ENCODE peak calls at places on chromosomes 1 and 21, in four cellular contexts. V is right lobe of liver, T is hepatocyte, J is neuronal stem cell. K is an unnamed sample. For H3K4me1, the result is how much of the 10 kb centered on the place peaks cover.

GRCh38 chr1:4711944-4712343 is 57.5 kb downstream of the AJAP1 start:
- DNase-seq in V (no peak), T (no peak), J (no peak), K (no peak)

GRCh38 chr21:42980312-42980958 is 6.1 kb downstream of the PKNOX1 start:
- DNase-seq in V (no peak), T (no peak), J (no peak), K (no peak)

GRCh38 chr1:203797948-203798347 is 2.5 kb downstream of the ZBED6 start:
- DNase-seq in V (no peak), T (peak), J (no peak), K (no peak)

GRCh38 chr1:180255538-180256352 is 25.7 kb downstream of the LHX4 start:
- DNase-seq in V (no peak), T (no peak), J (no peak), K (no peak)

GRCh38 chr1:57272150-57272549 is 151.7 kb downstream of the DAB1 start:
- DNase-seq in V (no peak), T (no peak), J (no peak), K (no peak)

GRCh38 chr1:228314658-228315483 is 91.8 kb downstream of the TRIM11 start:
- DNase-seq in V (no peak), T (no peak), J (no peak), K (no peak)

GRCh38 chr1:171965802-171966201 is 124.5 kb downstream of the DNM3 start:
- DNase-seq in V (no peak), T (no peak), J (no peak), K (no peak)

GRCh38 chr1:98906361-98906760 is 98.3 kb downstream of the PLPPR5 start:
- DNase-seq in V (no peak), T (no peak), J (no peak), K (no peak)

GRCh38 chr1:27993241-27993640 is 33.5 kb downstream of the XKR8 start:
- DNase-seq in V (no peak), T (no peak), J (no peak), K (no peak)

GRCh38 chr1:84000196-84000885 is 1.4 kb upstream of the TTLL7 start:
- DNase-seq in V (no peak), T (no peak), J (no peak), K (no peak)

GRCh38 chr1:1059494-1060280 is 14.4 kb downstream of the RNF223 start:
- DNase-seq in V (peak), T (peak), J (peak), K (peak)

GRCh38 chr1:241063281-241063680 is 293.7 kb downstream of the RGS7 start:
- DNase-seq in V (no peak), T (no peak), J (no peak), K (no peak)

GRCh38 chr1:224744521-224744920 is 128.4 kb downstream of the CNIH3 start:
- DNase-seq in V (no peak), T (no peak), J (no peak), K (no peak)

GRCh38 chr1:6098303-6099215 is 52.9 kb downstream of the KCNAB2 start:
- DNase-seq in V (peak), T (no peak), J (no peak), K (no peak)

GRCh38 chr1:218785928-218786327 is 387.8 kb upstream of the LYPLAL1 start:
- DNase-seq in V (no peak), T (no peak), J (no peak), K (no peak)

GRCh38 chr1:197590687-197591086 is 184.6 kb downstream of the DENND1B start:
- DNase-seq in V (no peak), T (no peak), J (no peak), K (no peak)

GRCh38 chr1:210653771-210654170 is 325.1 kb downstream of the HHAT start:
- DNase-seq in V (no peak), T (no peak), J (peak), K (no peak)

GRCh38 chr1:22166439-22166838 is 23.5 kb upstream of the WNT4 start:
- DNase-seq in V (no peak), T (no peak), J (no peak), K (no peak)

GRCh38 chr21:34743285-34743684 is 74.5 kb downstream of the CLIC6 start:
- DNase-seq in V (no peak), T (no peak), J (no peak), K (no peak)

GRCh38 chr1:163205513-163205912 is 2.8 kb upstream of the RGS5 start:
- DNase-seq in V (no peak), T (no peak), J (no peak), K (no peak)

GRCh38 chr1:100065183-100065968 is 67.4 kb downstream of the SASS6 start:
- DNase-seq in V (no peak), T (no peak), J (no peak), K (no peak)

GRCh38 chr1:8871539-8871935 is 6.9 kb downstream of the ENO1 start:
- DNase-seq in V (no peak), T (peak), J (no peak), K (no peak)

GRCh38 chr1:8870605-8871538 is 7.6 kb downstream of the ENO1 start:
- DNase-seq in V (no peak), T (peak), J (no peak), K (no peak)

GRCh38 chr1:8873001-8873400 is 5.5 kb downstream of the ENO1 start:
- DNase-seq in V (no peak), T (no peak), J (no peak), K (no peak)

GRCh38 chr1:8873506-8874229 is 4.8 kb downstream of the ENO1 start:
- DNase-seq in V (peak), T (peak), J (no peak), K (peak)

GRCh38 chr1:8871965-8872399 is 6.5 kb downstream of the ENO1 start:
- DNase-seq in V (no peak), T (no peak), J (no peak), K (no peak)
- H3K4me3 ChIP-seq in V (no peak), T (no peak), J (no peak), K (no peak)

DNA sequence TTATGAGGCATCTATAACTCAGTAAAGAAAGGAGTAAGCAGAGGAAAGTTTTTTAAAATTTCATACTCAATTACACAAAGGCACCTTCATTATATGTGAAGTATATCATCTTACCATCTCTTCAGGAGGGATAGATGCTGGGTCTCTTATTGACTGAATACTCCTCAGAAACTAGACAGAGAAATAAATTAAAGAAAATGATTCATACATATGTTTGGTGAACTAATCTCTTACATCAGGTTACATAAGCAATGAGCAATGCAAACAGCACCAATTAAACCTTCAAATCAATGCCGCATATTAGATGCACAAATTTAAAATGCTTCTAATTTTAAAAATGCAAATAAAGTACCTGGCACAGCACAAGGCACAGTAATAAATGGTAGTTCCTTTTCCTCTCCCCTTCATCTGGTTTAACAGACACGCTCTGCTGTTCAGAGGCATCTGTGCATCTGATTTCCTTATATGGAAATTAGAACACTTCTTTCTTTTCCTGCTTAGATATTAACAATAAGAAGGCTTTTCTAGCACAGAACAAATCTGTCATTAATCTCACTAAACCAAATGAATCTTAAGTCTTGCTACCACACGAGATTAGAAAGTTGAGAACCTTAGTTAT is 20.0 kb downstream of the SCYL3 start:
- DNase-seq in V (no peak), T (no peak), J (no peak), K (no peak)
- H3K27ac ChIP-seq in V (no peak), T (no peak), J (no peak), K (no peak)

DNA sequence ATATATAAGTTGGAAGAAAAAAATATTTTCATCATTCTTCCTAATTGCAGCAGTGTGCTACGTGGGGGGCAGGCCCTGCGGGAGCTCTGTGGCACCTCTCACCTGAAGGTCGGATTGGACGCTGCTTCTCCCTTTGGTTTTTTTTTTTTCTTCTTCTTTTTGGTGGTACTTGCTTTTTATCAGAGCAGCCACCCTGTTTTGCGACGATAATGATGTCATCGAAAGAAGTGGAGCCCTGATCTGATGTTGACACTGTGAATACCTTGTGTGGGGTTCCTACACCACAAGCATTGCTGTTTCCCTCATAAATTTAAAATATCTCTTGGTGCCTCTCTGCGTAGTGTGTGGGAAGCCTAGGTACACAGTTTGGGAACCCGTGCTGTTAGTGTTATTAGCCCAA is 5.5 kb downstream of the TRAPPC10 start:
- DNase-seq in V (no peak), T (no peak), J (no peak), K (no peak)
- H3K4me1 ChIP-seq in V (under half), T (under half), J (under half), K (half or more)

GRCh38 chr1:60948486-60948885 is 133.9 kb upstream of the NFIA start:
- DNase-seq in V (no peak), T (no peak), J (no peak), K (no peak)
- H3K4me3 ChIP-seq in V (no peak), T (no peak), J (no peak), K (no peak)

GRCh38 chr1:11178021-11179015 is 10.8 kb upstream of the ANGPTL7 start:
- DNase-seq in V (no peak), T (no peak), J (no peak), K (no peak)

GRCh38 chr1:11174271-11174942 is 14.7 kb upstream of the ANGPTL7 start:
- DNase-seq in V (no peak), T (peak), J (no peak), K (no peak)

GRCh38 chr1:11179125-11179524 is 10.0 kb upstream of the ANGPTL7 start:
- DNase-seq in V (no peak), T (no peak), J (no peak), K (no peak)

GRCh38 chr1:11176081-11176706 is 13.0 kb upstream of the ANGPTL7 start:
- DNase-seq in V (no peak), T (no peak), J (no peak), K (no peak)

DNA sequence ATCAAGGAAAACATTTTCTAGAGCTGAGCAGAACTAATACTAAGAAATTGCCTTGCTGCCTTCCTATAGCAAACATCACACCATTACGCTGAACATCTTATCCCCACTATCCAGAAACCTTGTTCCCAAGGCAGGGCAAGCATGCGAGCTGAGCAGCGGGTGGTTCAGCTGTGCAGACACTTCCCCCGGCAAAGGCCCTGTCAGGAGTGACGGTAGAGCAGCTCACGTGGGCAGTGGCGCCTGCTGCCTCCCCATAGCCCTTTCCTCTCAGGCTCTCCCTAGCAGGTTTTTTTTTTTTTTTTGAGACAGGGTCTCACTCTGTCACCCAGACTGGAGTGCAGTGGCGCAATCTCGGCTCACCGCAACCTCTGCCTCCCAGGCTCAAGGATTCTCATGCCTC is 13.7 kb upstream of the ANGPTL7 start:
- DNase-seq in V (no peak), T (no peak), J (no peak), K (no peak)
- H3K27ac ChIP-seq in V (no peak), T (no peak), J (no peak), K (no peak)

GRCh38 chr1:23483327-23484252 is at the start of gene ASAP3:
- DNase-seq in V (peak), T (peak), J (peak), K (no peak)

GRCh38 chr1:23478896-23479790 is 4.8 kb downstream of the ASAP3 start:
- DNase-seq in V (peak), T (peak), J (no peak), K (no peak)

GRCh38 chr1:23481904-23482303 is 2.1 kb downstream of the ASAP3 start:
- DNase-seq in V (no peak), T (no peak), J (no peak), K (no peak)

GRCh38 chr1:23480187-23481025 is 3.6 kb downstream of the ASAP3 start:
- DNase-seq in V (no peak), T (no peak), J (no peak), K (no peak)

DNA sequence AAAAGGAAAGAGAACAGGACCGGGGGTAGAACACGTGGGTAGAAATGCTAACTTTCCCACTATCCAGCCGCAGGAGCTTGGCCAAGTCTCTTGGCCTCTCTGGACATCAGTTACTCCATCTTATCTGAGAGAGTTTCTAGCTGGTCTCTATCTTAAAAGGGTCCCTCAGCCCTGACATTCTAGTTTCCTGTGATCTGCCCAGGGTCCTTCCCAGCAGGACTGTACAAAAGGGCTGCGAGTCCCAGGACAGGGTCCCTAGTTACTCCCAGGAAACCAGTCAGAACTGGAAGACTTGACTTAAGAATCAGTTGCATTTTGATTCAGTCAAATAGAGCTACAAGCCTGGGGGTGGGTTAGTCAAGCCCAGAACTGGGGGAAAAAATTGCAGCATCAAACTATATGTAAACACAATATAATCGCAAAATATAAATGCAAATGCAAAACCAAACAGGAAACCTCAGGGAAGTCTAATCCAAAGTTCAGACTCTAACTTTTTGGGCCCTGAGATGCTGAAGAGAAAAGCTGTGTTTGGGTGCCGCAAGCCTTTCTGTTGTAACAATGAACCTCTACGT is 2.9 kb downstream of the ASAP3 start:
- DNase-seq in V (no peak), T (no peak), J (no peak), K (no peak)
- H3K4me1 ChIP-seq in V (under half), T (under half), J (under half), K (under half)

K was measured in effector memory CD4-positive, alpha-beta T cell.